ENCODE peak calls at places on chromosome 6, in ten cellular contexts. N, R, J, W, L, Y, U, E, P and D are unnamed samples.

GRCh38 chr6:97059473-97059872 is 134.9 kb downstream of the KLHL32 start:
- DNase-seq in N (no peak), R (peak), J (peak), W (peak), L (peak), Y (peak), U (no peak), E (peak), P (peak), D (no peak)

GRCh38 chr6:18861182-18861581 is 474.0 kb downstream of the RNF144B start:
- DNase-seq in N (no peak), R (no peak), J (no peak), W (no peak), L (no peak), Y (no peak), U (no peak), E (no peak), P (no peak), D (no peak)

GRCh38 chr6:150373260-150373701 is 4.5 kb downstream of the IYD start:
- DNase-seq in N (no peak), R (no peak), J (peak), W (peak), L (peak), Y (no peak), U (no peak), E (no peak), P (no peak), D (no peak)

GRCh38 chr6:70894001-70894400 is 62.9 kb downstream of the B3GAT2 start:
- DNase-seq in N (no peak), R (no peak), J (no peak), W (no peak), L (no peak), Y (no peak), U (no peak), E (no peak), P (no peak), D (no peak)

GRCh38 chr6:109690373-109690739 is 646 bp downstream of the AK9 start:
- DNase-seq in N (no peak), R (no peak), J (peak), W (no peak), L (no peak), Y (no peak), U (peak), E (peak), P (no peak), D (peak)

GRCh38 chr6:44676826-44677433 is 289.4 kb downstream of the CDC5L start:
- DNase-seq in N (no peak), R (no peak), J (peak), W (no peak), L (peak), Y (no peak), U (no peak), E (no peak), P (no peak), D (no peak)

GRCh38 chr6:99887066-99887465 is 107.0 kb downstream of the MCHR2 start:
- DNase-seq in N (no peak), R (no peak), J (no peak), W (no peak), L (no peak), Y (no peak), U (no peak), E (no peak), P (no peak), D (no peak)

GRCh38 chr6:23301546-23301945 is 732.2 kb downstream of the HDGFL1 start:
- DNase-seq in N (no peak), R (peak), J (no peak), W (no peak), L (no peak), Y (peak), U (no peak), E (no peak), P (no peak), D (no peak)

GRCh38 chr6:33808781-33809180 is 5.0 kb upstream of the MLN start:
- DNase-seq in N (no peak), R (no peak), J (no peak), W (no peak), L (no peak), Y (no peak), U (no peak), E (no peak), P (no peak), D (no peak)

GRCh38 chr6:15533379-15534044 is 129.3 kb downstream of the DTNBP1 start:
- DNase-seq in N (no peak), R (peak), J (peak), W (no peak), L (no peak), Y (no peak), U (no peak), E (no peak), P (no peak), D (no peak)

GRCh38 chr6:139386404-139386803 is 12.0 kb upstream of the CITED2 start:
- DNase-seq in N (no peak), R (no peak), J (no peak), W (no peak), L (no peak), Y (no peak), U (no peak), E (no peak), P (no peak), D (no peak)

GRCh38 chr6:66429220-66429619 is 722.2 kb upstream of the EYS start:
- DNase-seq in N (no peak), R (peak), J (peak), W (peak), L (peak), Y (peak), U (no peak), E (no peak), P (no peak), D (no peak)

GRCh38 chr6:142784344-142784743 is 160.6 kb downstream of the HIVEP2 start:
- DNase-seq in N (no peak), R (no peak), J (no peak), W (no peak), L (no peak), Y (no peak), U (no peak), E (no peak), P (no peak), D (no peak)

GRCh38 chr6:82840571-82840970 is 225.1 kb downstream of the UBE3D start:
- DNase-seq in N (no peak), R (no peak), J (no peak), W (peak), L (no peak), Y (peak), U (no peak), E (no peak), P (peak), D (no peak)

GRCh38 chr6:151701820-151702562 is 105.5 kb upstream of the ESR1 start:
- DNase-seq in N (no peak), R (no peak), J (no peak), W (no peak), L (no peak), Y (no peak), U (no peak), E (no peak), P (no peak), D (no peak)

GRCh38 chr6:135267085-135267484 is 86.0 kb downstream of the MYB start:
- DNase-seq in N (no peak), R (no peak), J (no peak), W (no peak), L (no peak), Y (no peak), U (no peak), E (no peak), P (no peak), D (no peak)

GRCh38 chr6:163634514-163635171 is 220.1 kb downstream of the QKI start:
- DNase-seq in N (no peak), R (no peak), J (no peak), W (no peak), L (no peak), Y (no peak), U (no peak), E (no peak), P (no peak), D (no peak)

GRCh38 chr6:164048840-164049239 is 634.3 kb downstream of the QKI start:
- DNase-seq in N (no peak), R (no peak), J (no peak), W (no peak), L (no peak), Y (no peak), U (no peak), E (no peak), P (peak), D (no peak)

GRCh38 chr6:169752074-169752623 is 727 bp downstream of the ERMARD start:
- DNase-seq in N (no peak), R (peak), J (peak), W (peak), L (peak), Y (no peak), U (peak), E (no peak), P (peak), D (no peak)

GRCh38 chr6:107114872-107115694 is at the start of gene BEND3:
- DNase-seq in N (no peak), R (peak), J (peak), W (peak), L (peak), Y (peak), U (peak), E (peak), P (no peak), D (peak)

GRCh38 chr6:42158011-42158410 is 15.2 kb upstream of the GUCA1A start:
- DNase-seq in N (no peak), R (no peak), J (peak), W (peak), L (peak), Y (peak), U (no peak), E (no peak), P (peak), D (no peak)

GRCh38 chr6:43172127-43173007 is 1.3 kb downstream of the SRF start:
- DNase-seq in N (peak), R (peak), J (peak), W (no peak), L (peak), Y (peak), U (peak), E (peak), P (no peak), D (peak)

GRCh38 chr6:11869656-11870340 is 91.2 kb upstream of the ADTRP start:
- DNase-seq in N (no peak), R (peak), J (peak), W (peak), L (peak), Y (peak), U (no peak), E (no peak), P (peak), D (no peak)

GRCh38 chr6:53151676-53152075 is 3.0 kb upstream of the GCM1 start:
- DNase-seq in N (no peak), R (no peak), J (peak), W (no peak), L (no peak), Y (peak), U (peak), E (peak), P (no peak), D (no peak)

GRCh38 chr6:158972241-158973233 is 27.5 kb downstream of the RSPH3 start:
- DNase-seq in N (no peak), R (peak), J (peak), W (peak), L (peak), Y (peak), U (no peak), E (peak), P (peak), D (no peak)

GRCh38 chr6:70421509-70421908 is 8.2 kb downstream of the FAM135A start:
- DNase-seq in N (no peak), R (no peak), J (no peak), W (no peak), L (no peak), Y (no peak), U (no peak), E (no peak), P (no peak), D (no peak)

GRCh38 chr6:135922170-135922569 is 70.7 kb downstream of the PDE7B start:
- DNase-seq in N (no peak), R (peak), J (peak), W (peak), L (peak), Y (peak), U (no peak), E (peak), P (peak), D (no peak)

GRCh38 chr6:82363368-82364086 is at the start of gene TPBG:
- DNase-seq in N (peak), R (peak), J (peak), W (peak), L (peak), Y (peak), U (peak), E (peak), P (peak), D (no peak)

GRCh38 chr6:81933089-81933488 is 180.6 kb upstream of the TENT5A start:
- DNase-seq in N (no peak), R (no peak), J (no peak), W (no peak), L (no peak), Y (no peak), U (no peak), E (no peak), P (no peak), D (no peak)

GRCh38 chr6:136669299-136669699 is 119.1 kb upstream of the MAP7 start:
- DNase-seq in N (no peak), R (peak), J (peak), W (peak), L (peak), Y (peak), U (no peak), E (no peak), P (peak), D (no peak)

GRCh38 chr6:12279322-12280098 is 10.7 kb upstream of the EDN1 start:
- DNase-seq in N (no peak), R (peak), J (peak), W (no peak), L (peak), Y (no peak), U (no peak), E (no peak), P (no peak), D (no peak)